ENCODE peak calls at places on chromosomes 12 and 14, in nine cellular contexts. One of them, this sample, is unnamed.

GRCh38 chr12:46958093-46958492 is 121.3 kb upstream of the PCED1B start:
- DNase-seq in suprapubic skin: no peak
- DNase-seq in NB4: no peak
- DNase-seq in body of pancreas: no peak
- DNase-seq in adrenal gland: no peak
- DNase-seq in uterus: no peak
- DNase-seq in endothelial cell of umbilical vein: no peak
- DNase-seq in Peyer's patch: no peak
- DNase-seq in HCT116: no peak
- DNase-seq in this sample: no peak

GRCh38 chr14:74825008-74825407 is 50.9 kb downstream of the PROX2 start:
- DNase-seq in suprapubic skin: no peak
- DNase-seq in NB4: peak
- DNase-seq in body of pancreas: no peak
- DNase-seq in adrenal gland: no peak
- DNase-seq in uterus: no peak
- DNase-seq in endothelial cell of umbilical vein: peak
- DNase-seq in Peyer's patch: no peak
- DNase-seq in HCT116: no peak
- DNase-seq in this sample: no peak

GRCh38 chr12:92145481-92145730 is 240 bp downstream of the BTG1 start:
- DNase-seq in suprapubic skin: no peak
- DNase-seq in NB4: no peak
- DNase-seq in body of pancreas: no peak
- DNase-seq in adrenal gland: peak
- DNase-seq in uterus: peak
- DNase-seq in endothelial cell of umbilical vein: no peak
- DNase-seq in Peyer's patch: no peak
- DNase-seq in HCT116: no peak
- DNase-seq in this sample: no peak

GRCh38 chr14:26394114-26394855 is 203.5 kb downstream of the NOVA1 start:
- DNase-seq in suprapubic skin: no peak
- DNase-seq in NB4: no peak
- DNase-seq in body of pancreas: peak
- DNase-seq in adrenal gland: no peak
- DNase-seq in uterus: no peak
- DNase-seq in endothelial cell of umbilical vein: peak
- DNase-seq in Peyer's patch: no peak
- DNase-seq in HCT116: no peak
- DNase-seq in this sample: no peak

GRCh38 chr14:21860172-21860571 is 186.6 kb upstream of the OR4E1 start:
- DNase-seq in suprapubic skin: no peak
- DNase-seq in NB4: peak
- DNase-seq in body of pancreas: no peak
- DNase-seq in adrenal gland: no peak
- DNase-seq in uterus: no peak
- DNase-seq in endothelial cell of umbilical vein: peak
- DNase-seq in Peyer's patch: no peak
- DNase-seq in HCT116: peak
- DNase-seq in this sample: no peak

GRCh38 chr12:104669851-104670337 is 213.1 kb downstream of the CHST11 start:
- DNase-seq in suprapubic skin: no peak
- DNase-seq in NB4: peak
- DNase-seq in body of pancreas: no peak
- DNase-seq in adrenal gland: no peak
- DNase-seq in uterus: peak
- DNase-seq in endothelial cell of umbilical vein: no peak
- DNase-seq in Peyer's patch: peak
- DNase-seq in HCT116: no peak
- DNase-seq in this sample: no peak

GRCh38 chr12:104825408-104825807 is 132.7 kb downstream of the SLC41A2 start:
- DNase-seq in suprapubic skin: no peak
- DNase-seq in NB4: peak
- DNase-seq in body of pancreas: no peak
- DNase-seq in adrenal gland: no peak
- DNase-seq in uterus: no peak
- DNase-seq in endothelial cell of umbilical vein: no peak
- DNase-seq in Peyer's patch: no peak
- DNase-seq in HCT116: no peak
- DNase-seq in this sample: no peak

GRCh38 chr14:26402126-26402525 is 195.7 kb downstream of the NOVA1 start:
- DNase-seq in suprapubic skin: no peak
- DNase-seq in NB4: no peak
- DNase-seq in body of pancreas: no peak
- DNase-seq in adrenal gland: no peak
- DNase-seq in uterus: no peak
- DNase-seq in endothelial cell of umbilical vein: no peak
- DNase-seq in Peyer's patch: no peak
- DNase-seq in HCT116: no peak
- DNase-seq in this sample: no peak

GRCh38 chr14:59439256-59440015 is 25.7 kb downstream of the GPR135 start:
- DNase-seq in suprapubic skin: no peak
- DNase-seq in NB4: no peak
- DNase-seq in body of pancreas: no peak
- DNase-seq in adrenal gland: no peak
- DNase-seq in uterus: no peak
- DNase-seq in endothelial cell of umbilical vein: no peak
- DNase-seq in Peyer's patch: no peak
- DNase-seq in HCT116: no peak
- DNase-seq in this sample: no peak

GRCh38 chr14:64748521-64748920 is 44.3 kb downstream of the PLEKHG3 start:
- DNase-seq in suprapubic skin: no peak
- DNase-seq in NB4: no peak
- DNase-seq in body of pancreas: no peak
- DNase-seq in adrenal gland: no peak
- DNase-seq in uterus: no peak
- DNase-seq in endothelial cell of umbilical vein: no peak
- DNase-seq in Peyer's patch: no peak
- DNase-seq in HCT116: no peak
- DNase-seq in this sample: no peak

GRCh38 chr12:97229036-97229435 is 233.6 kb upstream of the RMST start:
- DNase-seq in suprapubic skin: no peak
- DNase-seq in NB4: no peak
- DNase-seq in body of pancreas: no peak
- DNase-seq in adrenal gland: no peak
- DNase-seq in uterus: no peak
- DNase-seq in endothelial cell of umbilical vein: peak
- DNase-seq in Peyer's patch: no peak
- DNase-seq in HCT116: no peak
- DNase-seq in this sample: no peak

GRCh38 chr12:123267991-123268843 is 3.4 kb downstream of the CDK2AP1 start:
- DNase-seq in suprapubic skin: peak
- DNase-seq in NB4: peak
- DNase-seq in body of pancreas: peak
- DNase-seq in adrenal gland: no peak
- DNase-seq in uterus: no peak
- DNase-seq in endothelial cell of umbilical vein: peak
- DNase-seq in Peyer's patch: no peak
- DNase-seq in HCT116: no peak
- DNase-seq in this sample: no peak

GRCh38 chr12:52739963-52740362 is 36.6 kb upstream of the KRT77 start:
- DNase-seq in suprapubic skin: no peak
- DNase-seq in NB4: no peak
- DNase-seq in body of pancreas: no peak
- DNase-seq in adrenal gland: no peak
- DNase-seq in uterus: no peak
- DNase-seq in endothelial cell of umbilical vein: no peak
- DNase-seq in Peyer's patch: no peak
- DNase-seq in HCT116: no peak
- DNase-seq in this sample: no peak

GRCh38 chr12:123787466-123787865 is 25.4 kb downstream of the DNAH10 start:
- DNase-seq in suprapubic skin: no peak
- DNase-seq in NB4: no peak
- DNase-seq in body of pancreas: no peak
- DNase-seq in adrenal gland: no peak
- DNase-seq in uterus: no peak
- DNase-seq in endothelial cell of umbilical vein: no peak
- DNase-seq in Peyer's patch: no peak
- DNase-seq in HCT116: no peak
- DNase-seq in this sample: no peak

GRCh38 chr12:42798811-42799438 is 209.4 kb upstream of the PRICKLE1 start:
- DNase-seq in suprapubic skin: no peak
- DNase-seq in NB4: peak
- DNase-seq in body of pancreas: no peak
- DNase-seq in adrenal gland: no peak
- DNase-seq in uterus: no peak
- DNase-seq in endothelial cell of umbilical vein: no peak
- DNase-seq in Peyer's patch: no peak
- DNase-seq in HCT116: no peak
- DNase-seq in this sample: no peak
- TF ChIP-seq POLR2A in suprapubic skin: no peak
- TF ChIP-seq POLR2A in NB4: no peak
- TF ChIP-seq POLR2A in body of pancreas: no peak
- TF ChIP-seq POLR2A in adrenal gland: no peak
- TF ChIP-seq POLR2A in uterus: no peak
- TF ChIP-seq POLR2A in endothelial cell of umbilical vein: no peak
- TF ChIP-seq POLR2A in Peyer's patch: no peak
- TF ChIP-seq POLR2A in HCT116: no peak
- TF ChIP-seq POLR2A in this sample: no peak

DNA sequence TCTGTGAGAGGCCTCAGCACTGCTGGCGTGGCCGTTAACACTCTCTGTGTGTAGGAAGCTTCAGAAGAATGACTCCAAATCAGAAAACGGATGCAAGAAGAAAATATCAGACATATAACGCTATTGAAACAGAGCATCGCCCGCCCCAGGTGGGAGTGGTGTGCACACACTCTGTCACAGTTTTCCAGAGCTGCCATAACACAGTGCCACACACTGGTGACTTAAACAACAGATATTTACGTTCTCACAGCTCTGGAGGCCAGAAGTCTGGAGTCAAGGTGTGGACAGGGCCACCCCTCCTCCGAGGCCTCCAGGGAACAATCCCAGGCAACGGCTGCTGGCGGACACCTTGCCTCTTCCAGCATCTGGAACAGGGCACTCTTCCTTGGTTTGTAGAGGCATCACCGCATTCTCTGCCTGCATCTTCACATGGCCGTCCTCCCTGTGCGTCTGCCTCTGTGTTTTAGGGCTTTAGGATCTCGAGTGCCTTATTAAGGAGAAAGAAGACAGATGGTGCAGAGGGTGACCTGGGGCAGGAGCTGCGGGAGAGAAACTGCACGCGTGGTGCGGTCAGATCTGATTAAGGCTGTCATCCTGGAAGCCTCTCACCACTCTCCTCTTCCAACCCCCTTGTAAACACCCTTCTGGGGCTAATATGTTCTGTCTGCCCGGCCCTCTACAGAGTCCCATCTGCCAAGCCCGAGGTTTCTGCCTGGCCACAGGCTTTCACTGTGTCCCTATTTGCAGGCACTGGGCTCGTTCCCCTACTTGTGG is 141.0 kb downstream of the SLC15A4 start:
- DNase-seq in suprapubic skin: no peak
- DNase-seq in NB4: no peak
- DNase-seq in body of pancreas: no peak
- DNase-seq in adrenal gland: no peak
- DNase-seq in uterus: no peak
- DNase-seq in endothelial cell of umbilical vein: no peak
- DNase-seq in Peyer's patch: no peak
- DNase-seq in HCT116: no peak
- DNase-seq in this sample: no peak
- H3K4me3 ChIP-seq in suprapubic skin: no peak
- H3K4me3 ChIP-seq in NB4: no peak
- H3K4me3 ChIP-seq in body of pancreas: no peak
- H3K4me3 ChIP-seq in adrenal gland: no peak
- H3K4me3 ChIP-seq in uterus: no peak
- H3K4me3 ChIP-seq in endothelial cell of umbilical vein: no peak
- H3K4me3 ChIP-seq in Peyer's patch: no peak
- H3K4me3 ChIP-seq in HCT116: no peak
- H3K4me3 ChIP-seq in this sample: no peak

DNA sequence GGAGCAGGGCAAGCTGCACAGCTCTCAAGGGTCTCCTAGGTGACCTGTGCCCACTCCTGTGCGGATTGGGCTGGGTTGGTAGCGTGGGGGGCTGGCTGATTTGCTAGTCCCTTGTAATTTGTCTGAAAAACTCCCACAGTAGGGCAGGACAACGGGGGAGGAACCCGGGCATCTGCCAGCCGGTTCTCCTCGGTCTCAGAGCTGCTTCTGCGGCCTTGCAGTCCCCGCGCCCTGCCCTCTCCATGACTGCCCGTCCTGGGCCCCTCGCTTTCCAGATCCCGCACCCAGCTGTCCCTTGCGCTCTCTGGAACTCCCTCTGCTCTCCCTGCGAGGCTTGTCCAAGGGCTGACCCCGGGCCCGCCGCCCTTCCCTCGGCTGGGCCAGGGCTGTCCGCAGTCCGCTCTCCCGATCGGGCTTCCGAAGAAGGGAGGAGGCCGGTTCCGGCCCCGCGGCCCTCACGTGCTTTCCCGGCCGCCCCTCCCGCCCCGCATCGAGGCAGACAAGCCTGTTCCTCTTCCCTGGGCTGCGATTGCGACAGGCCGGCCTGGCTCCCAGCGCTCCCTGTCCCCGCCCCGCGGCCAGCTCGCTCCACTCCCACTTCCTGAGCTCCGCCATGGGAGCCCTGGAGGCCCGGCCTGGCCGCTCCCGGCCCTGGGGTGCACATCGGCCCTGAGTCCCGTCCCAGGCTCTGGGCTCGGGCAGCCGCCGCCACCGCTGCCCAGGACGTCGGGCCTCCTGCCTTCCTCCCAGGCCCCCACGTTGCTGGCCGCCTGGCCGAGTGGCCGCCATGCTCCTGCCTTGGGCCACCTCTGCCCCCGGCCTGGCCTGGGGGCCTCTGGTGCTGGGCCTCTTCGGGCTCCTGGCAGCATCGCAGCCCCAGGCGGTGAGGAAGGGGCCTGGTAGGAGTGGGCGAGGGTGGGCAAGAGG is at the start of gene LTBR:
- DNase-seq in suprapubic skin: peak
- DNase-seq in NB4: peak
- DNase-seq in body of pancreas: peak
- DNase-seq in adrenal gland: peak
- DNase-seq in uterus: peak
- DNase-seq in endothelial cell of umbilical vein: peak
- DNase-seq in Peyer's patch: peak
- DNase-seq in HCT116: no peak
- DNase-seq in this sample: peak
- TF ChIP-seq POLR2A in suprapubic skin: peak
- TF ChIP-seq POLR2A in NB4: peak
- TF ChIP-seq POLR2A in body of pancreas: peak
- TF ChIP-seq POLR2A in adrenal gland: peak
- TF ChIP-seq POLR2A in uterus: peak
- TF ChIP-seq POLR2A in endothelial cell of umbilical vein: peak
- TF ChIP-seq POLR2A in Peyer's patch: peak
- TF ChIP-seq POLR2A in HCT116: no peak
- TF ChIP-seq POLR2A in this sample: peak

DNA sequence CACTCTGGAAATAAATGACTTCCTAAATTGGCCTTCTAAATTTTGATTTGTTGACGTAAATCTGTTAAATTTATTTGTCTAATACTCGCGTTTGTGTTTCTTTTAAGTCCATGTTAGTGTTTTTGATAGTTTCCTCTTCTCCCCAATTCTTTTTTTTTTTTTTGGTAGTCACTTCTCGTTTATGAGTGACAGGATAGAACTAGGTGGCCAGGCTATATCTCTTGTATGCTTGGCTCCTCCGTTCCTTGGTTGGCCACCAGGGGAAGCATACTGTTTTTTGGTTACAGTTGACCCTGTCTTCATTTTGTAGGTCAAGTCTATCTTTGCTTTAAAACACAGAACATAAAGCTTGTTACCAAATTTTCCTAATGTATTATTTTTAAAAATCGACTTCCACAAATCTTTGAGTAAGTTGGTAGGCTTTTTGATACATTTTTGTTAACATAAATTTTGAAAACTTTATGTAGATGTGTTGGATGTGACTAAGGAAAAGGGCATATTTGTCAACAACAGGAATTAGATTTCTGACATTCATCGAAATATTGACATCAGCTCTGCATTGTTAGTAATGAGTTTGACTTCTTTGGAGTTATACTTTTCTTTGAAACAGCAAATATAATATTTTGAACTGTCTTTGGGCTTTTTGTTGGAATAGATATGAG is 2.2 kb downstream of the RCOR1 start:
- DNase-seq in suprapubic skin: no peak
- DNase-seq in NB4: peak
- DNase-seq in body of pancreas: peak
- DNase-seq in adrenal gland: peak
- DNase-seq in uterus: peak
- DNase-seq in endothelial cell of umbilical vein: peak
- DNase-seq in Peyer's patch: peak
- DNase-seq in HCT116: peak
- DNase-seq in this sample: peak
- H3K4me3 ChIP-seq in suprapubic skin: peak
- H3K4me3 ChIP-seq in NB4: peak
- H3K4me3 ChIP-seq in body of pancreas: no peak
- H3K4me3 ChIP-seq in adrenal gland: no peak
- H3K4me3 ChIP-seq in uterus: no peak
- H3K4me3 ChIP-seq in endothelial cell of umbilical vein: no peak
- H3K4me3 ChIP-seq in Peyer's patch: no peak
- H3K4me3 ChIP-seq in HCT116: peak
- H3K4me3 ChIP-seq in this sample: peak